ENCODE peak calls at places on chromosomes 13 and 19, in six cellular contexts. L, W, N, I, D and Q are unnamed samples.

GRCh38 chr13:70253834-70254233 is 145.6 kb upstream of the KLHL1 start:
- DNase-seq in L (no peak), W (no peak), N (no peak), I (no peak), D (no peak), Q (no peak)

GRCh38 chr19:7101498-7102253 is 32.2 kb downstream of the ZNF557 start:
- DNase-seq in L (no peak), W (no peak), N (no peak), I (no peak), D (no peak), Q (no peak)

GRCh38 chr19:52748336-52748950 is 13.6 kb upstream of the ZNF611 start:
- DNase-seq in L (no peak), W (peak), N (no peak), I (no peak), D (no peak), Q (no peak)

GRCh38 chr19:40471111-40471510 is 4.3 kb downstream of the SPTBN4 start:
- DNase-seq in L (no peak), W (no peak), N (no peak), I (no peak), D (no peak), Q (no peak)

GRCh38 chr19:33409035-33409434 is 35.5 kb downstream of the CEBPG start:
- DNase-seq in L (no peak), W (no peak), N (no peak), I (no peak), D (no peak), Q (peak)

GRCh38 chr19:16327911-16328823 is 3.5 kb downstream of the KLF2 start:
- DNase-seq in L (no peak), W (peak), N (peak), I (peak), D (no peak), Q (no peak)

GRCh38 chr13:114088234-114088633 is 44.2 kb downstream of the RASA3 start:
- DNase-seq in L (no peak), W (no peak), N (no peak), I (no peak), D (no peak), Q (no peak)

GRCh38 chr19:18662972-18663732 is 20.3 kb upstream of the CRTC1 start:
- DNase-seq in L (peak), W (no peak), N (no peak), I (no peak), D (no peak), Q (no peak)

GRCh38 chr13:32314968-32315254 is 252 bp downstream of the ZAR1L start:
- DNase-seq in L (no peak), W (peak), N (no peak), I (no peak), D (no peak), Q (no peak)

DNA sequence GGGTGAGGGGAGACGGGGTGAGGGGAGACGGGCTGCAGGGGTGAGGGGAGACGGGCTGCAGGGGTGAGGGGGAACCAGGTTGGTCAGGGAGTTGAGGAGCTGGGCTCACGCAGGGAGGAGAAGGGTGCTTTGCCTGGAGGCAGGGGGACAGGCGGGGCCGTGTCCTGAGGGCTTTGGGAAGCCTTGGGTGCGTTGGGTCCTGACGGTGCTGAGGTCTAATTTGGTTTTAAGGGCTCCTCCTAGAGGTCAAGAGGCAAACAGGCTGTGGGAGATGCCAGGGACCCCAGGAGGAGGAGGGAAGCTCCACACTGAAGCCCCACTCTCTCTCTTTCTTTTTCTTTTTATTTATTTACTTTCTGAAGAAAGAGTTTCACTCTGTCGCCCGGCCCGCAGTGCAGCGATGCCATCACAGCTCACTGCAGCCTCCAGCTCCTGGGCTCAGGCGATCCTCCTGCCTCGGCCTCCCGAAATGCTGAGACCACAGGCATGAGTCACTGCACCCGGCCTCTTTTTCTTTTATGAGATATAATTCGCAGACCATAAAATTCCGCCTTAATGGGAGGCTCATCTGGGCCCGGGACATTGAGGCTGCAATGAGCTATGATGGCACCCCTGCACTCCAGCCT is 9.3 kb upstream of the MISP start:
- DNase-seq in L (no peak), W (no peak), N (no peak), I (no peak), D (no peak), Q (no peak)
- TF ChIP-seq CTCF in L (peak), W (no peak), N (peak), I (no peak), D (no peak), Q (no peak)

GRCh38 chr13:24745861-24746617 is 17.9 kb upstream of the RNF17 start:
- DNase-seq in L (peak), W (no peak), N (no peak), I (no peak), D (no peak), Q (peak)
- TF ChIP-seq CTCF in L (no peak), W (no peak), N (no peak), I (no peak), D (no peak), Q (no peak)

GRCh38 chr19:3879656-3880055 is 829 bp upstream of the ATCAY start:
- DNase-seq in L (no peak), W (no peak), N (no peak), I (no peak), D (no peak), Q (no peak)
- TF ChIP-seq CTCF in L (peak), W (no peak), N (no peak), I (no peak), D (no peak), Q (peak)

DNA sequence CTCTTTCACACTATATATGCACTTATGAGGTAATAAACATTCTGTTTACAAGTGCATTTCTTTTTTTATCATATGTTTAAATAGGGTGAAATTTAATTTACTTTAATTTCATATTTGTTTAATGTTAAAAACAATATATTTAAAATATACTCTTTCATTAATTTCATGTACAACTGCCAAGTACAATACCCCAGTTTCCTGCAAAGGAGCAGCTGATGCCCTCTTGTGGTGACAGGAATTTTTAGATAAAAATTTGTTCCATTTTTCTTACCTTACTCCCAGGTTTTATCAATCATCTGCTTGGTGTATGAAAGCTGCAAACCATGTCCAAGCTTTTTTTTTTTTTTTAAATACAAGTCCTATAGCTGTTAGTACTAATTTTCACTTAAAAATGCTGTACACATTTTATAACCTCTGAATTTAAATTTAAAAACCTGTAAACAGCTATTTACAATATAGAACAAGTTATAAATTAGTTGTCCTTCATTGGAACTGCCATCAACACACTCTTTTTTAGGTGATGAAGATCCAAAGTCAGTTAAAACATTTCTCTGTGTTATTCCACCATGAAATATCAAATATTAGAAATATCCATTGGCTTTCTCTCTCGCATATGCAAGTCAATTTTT is 4.9 kb downstream of the PCDH20 start:
- DNase-seq in L (no peak), W (peak), N (no peak), I (no peak), D (no peak), Q (no peak)
- TF ChIP-seq CTCF in L (peak), W (peak), N (peak), I (no peak), D (peak), Q (peak)

GRCh38 chr13:106533101-106533939 is 2.1 kb downstream of the EFNB2 start:
- DNase-seq in L (peak), W (peak), N (peak), I (peak), D (no peak), Q (peak)
- TF ChIP-seq CTCF in L (peak), W (peak), N (peak), I (no peak), D (peak), Q (peak)

GRCh38 chr13:41054919-41055619 is 6.2 kb upstream of the WBP4 start:
- DNase-seq in L (no peak), W (no peak), N (no peak), I (no peak), D (no peak), Q (no peak)
- TF ChIP-seq CTCF in L (no peak), W (peak), N (peak), I (no peak), D (peak), Q (no peak)

DNA sequence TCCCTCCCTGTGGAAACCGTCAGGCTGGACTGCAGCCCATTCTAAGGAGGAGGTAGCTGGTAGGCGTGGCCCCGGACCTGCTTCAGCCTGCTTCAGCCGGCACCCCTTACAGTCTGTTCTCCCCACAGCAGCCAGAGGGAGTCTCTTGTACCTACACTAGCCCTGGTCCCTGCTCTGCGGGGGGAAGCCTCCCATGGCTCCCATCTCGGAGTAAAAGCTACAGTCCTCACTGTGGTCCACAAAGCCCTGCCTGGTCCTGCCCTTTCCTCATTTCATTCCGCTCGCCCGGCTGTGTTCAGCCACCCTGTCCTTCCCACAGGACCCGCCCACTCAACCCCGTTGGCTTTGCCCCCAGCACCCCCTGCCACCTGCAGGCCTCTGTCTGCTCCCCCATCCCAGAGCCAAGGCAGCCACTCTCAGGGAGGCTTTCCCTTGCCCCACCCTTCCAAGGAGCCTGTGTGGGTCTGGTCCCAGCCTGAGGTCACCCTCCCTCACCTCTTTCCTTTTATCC is 1.3 kb downstream of the PGLYRP1 start:
- DNase-seq in L (no peak), W (no peak), N (no peak), I (no peak), D (no peak), Q (no peak)
- TF ChIP-seq CTCF in L (no peak), W (no peak), N (no peak), I (no peak), D (no peak), Q (no peak)